ENCODE peak calls at places on chromosomes 2 and 18, in six cellular contexts. Q is right cardiac atrium, O is heart right ventricle, G is sigmoid colon, A is A549, P is uterus. R is an unnamed sample.

GRCh38 chr2:118686364-118686763 is 161.1 kb downstream of the EN1 start:
- DNase-seq in Q (no peak), O (no peak), G (no peak), A (no peak), P (no peak), R (no peak)

GRCh38 chr2:204015118-204015842 is 78.7 kb downstream of the ICOS start:
- DNase-seq in Q (no peak), O (no peak), G (no peak), A (no peak), P (no peak), R (no peak)

GRCh38 chr2:121501070-121501469 is 29.6 kb upstream of the RNU4ATAC start:
- DNase-seq in Q (no peak), O (no peak), G (no peak), A (no peak), P (no peak), R (no peak)

GRCh38 chr2:132267372-132267771 is 105.6 kb upstream of the ANKRD30BL start:
- DNase-seq in Q (no peak), O (no peak), G (no peak), A (no peak), P (no peak), R (no peak)

GRCh38 chr18:80175451-80176235 is 66.6 kb downstream of the ADNP2 start:
- DNase-seq in Q (no peak), O (no peak), G (no peak), A (no peak), P (no peak), R (no peak)

GRCh38 chr2:77520981-77521380 is 1.2 kb downstream of the LRRTM4 start:
- DNase-seq in Q (no peak), O (no peak), G (no peak), A (no peak), P (no peak), R (no peak)

GRCh38 chr2:1498176-1498575 is 84.9 kb downstream of the TPO start:
- DNase-seq in Q (no peak), O (no peak), G (peak; percentile 44), A (no peak), P (no peak), R (peak; percentile 34)

GRCh38 chr18:62720766-62721613 is 5.6 kb downstream of the PHLPP1 start:
- DNase-seq in Q (no peak), O (no peak), G (no peak), A (no peak), P (no peak), R (no peak)

GRCh38 chr2:24490674-24491625 is at the start of gene NCOA1:
- DNase-seq in Q (peak; percentile 93), O (peak; percentile 92), G (peak; percentile 95), A (peak; percentile 94), P (peak; percentile 91), R (peak; percentile 94)

GRCh38 chr2:170843656-170844055 is 27.0 kb downstream of the GAD1 start:
- DNase-seq in Q (no peak), O (no peak), G (no peak), A (no peak), P (no peak), R (no peak)

GRCh38 chr2:179842498-179843153 is 18.8 kb downstream of the ZNF385B start:
- DNase-seq in Q (no peak), O (no peak), G (no peak), A (peak; percentile 14), P (no peak), R (no peak)

GRCh38 chr18:3054785-3055184 is 41.8 kb upstream of the LPIN2 start:
- DNase-seq in Q (no peak), O (no peak), G (no peak), A (no peak), P (no peak), R (no peak)

GRCh38 chr2:98479959-98480524 is 35.4 kb downstream of the INPP4A start:
- DNase-seq in Q (peak; percentile 74), O (peak; percentile 76), G (peak; percentile 84), A (no peak), P (peak; percentile 39), R (peak; percentile 81)

GRCh38 chr2:119469661-119470297 is 38.1 kb downstream of the TMEM37 start:
- DNase-seq in Q (no peak), O (no peak), G (peak; percentile 17), A (no peak), P (no peak), R (no peak)

GRCh38 chr2:223306371-223306770 is 254.4 kb downstream of the KCNE4 start:
- DNase-seq in Q (no peak), O (no peak), G (no peak), A (peak; percentile 42), P (no peak), R (no peak)

GRCh38 chr2:180507028-180507427 is 473.4 kb upstream of the UBE2E3 start:
- DNase-seq in Q (no peak), O (no peak), G (no peak), A (no peak), P (no peak), R (no peak)

GRCh38 chr2:102050854-102051391 is 59.2 kb downstream of the IL1R2 start:
- DNase-seq in Q (peak; percentile 93), O (peak; percentile 83), G (peak; percentile 97), A (no peak), P (peak; percentile 89), R (peak; percentile 92)

GRCh38 chr2:167637726-167638125 is 609.7 kb downstream of the STK39 start:
- DNase-seq in Q (no peak), O (no peak), G (no peak), A (no peak), P (no peak), R (no peak)

GRCh38 chr2:108560895-108561530 is 26.7 kb downstream of the LIMS1 start:
- DNase-seq in Q (no peak), O (no peak), G (no peak), A (no peak), P (no peak), R (no peak)

GRCh38 chr2:108555572-108555971 is 21.3 kb downstream of the LIMS1 start:
- DNase-seq in Q (no peak), O (no peak), G (no peak), A (no peak), P (no peak), R (no peak)

GRCh38 chr2:108562274-108562673 is 28.0 kb downstream of the LIMS1 start:
- DNase-seq in Q (no peak), O (no peak), G (no peak), A (no peak), P (no peak), R (no peak)

GRCh38 chr2:108564510-108564909 is 30.2 kb downstream of the LIMS1 start:
- DNase-seq in Q (no peak), O (no peak), G (no peak), A (no peak), P (no peak), R (no peak)

GRCh38 chr2:108560241-108560811 is 26.1 kb downstream of the LIMS1 start:
- DNase-seq in Q (no peak), O (no peak), G (no peak), A (no peak), P (no peak), R (no peak)
- H3K27ac ChIP-seq in Q (peak overlapping the region; percentile 72), O (no peak overlapping the region), G (peak overlapping the region; percentile 1), A (no peak overlapping the region), P (no peak overlapping the region), R (no peak overlapping the region)

DNA sequence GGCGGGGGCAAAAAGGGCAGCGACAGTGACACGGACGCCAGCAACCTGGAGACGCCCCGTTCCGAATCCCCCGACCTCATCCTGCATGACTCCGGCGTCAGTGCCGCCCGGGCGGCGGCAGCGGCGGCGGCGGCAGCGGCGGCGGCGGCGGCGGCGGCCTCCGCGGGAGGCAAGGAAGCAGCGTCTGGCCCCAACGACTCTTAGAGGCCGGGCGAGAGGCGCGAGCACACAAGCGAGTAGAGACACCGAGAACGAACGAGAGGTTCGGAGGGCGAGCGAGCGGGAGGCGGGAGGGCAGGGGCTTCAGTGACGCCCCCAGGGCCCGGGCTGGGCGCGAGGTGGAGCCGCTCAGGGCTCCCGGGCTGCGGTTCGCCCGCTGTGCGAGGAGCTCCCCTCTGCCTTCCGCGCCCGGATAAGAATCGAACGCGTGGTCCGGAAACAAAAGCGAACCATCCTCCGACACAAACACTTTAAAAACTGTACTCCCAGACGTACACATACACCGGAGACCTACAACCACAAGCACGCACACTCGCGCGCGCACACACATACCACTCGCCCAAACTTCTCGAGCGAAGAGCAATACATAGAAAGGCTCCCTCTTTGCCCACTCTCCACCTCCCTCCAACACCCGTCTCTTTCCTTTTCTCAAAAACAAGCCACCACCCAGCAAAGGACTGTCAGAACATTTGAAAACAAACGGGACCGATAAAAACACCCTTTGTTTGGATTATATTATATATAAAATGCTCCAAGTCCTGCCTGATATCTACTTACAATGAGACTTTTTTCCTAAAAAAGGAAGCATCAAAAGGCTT is 2.8 kb downstream of the SP9 start:
- DNase-seq in Q (no peak), O (no peak), G (no peak), A (peak; percentile 73), P (no peak), R (peak; percentile 75)
- H3K4me3 ChIP-seq in Q (peak overlapping the region; percentile 5), O (no peak overlapping the region), G (peak overlapping the region; percentile 26), A (peak overlapping the region; percentile 64), P (no peak overlapping the region), R (no peak overlapping the region)

DNA sequence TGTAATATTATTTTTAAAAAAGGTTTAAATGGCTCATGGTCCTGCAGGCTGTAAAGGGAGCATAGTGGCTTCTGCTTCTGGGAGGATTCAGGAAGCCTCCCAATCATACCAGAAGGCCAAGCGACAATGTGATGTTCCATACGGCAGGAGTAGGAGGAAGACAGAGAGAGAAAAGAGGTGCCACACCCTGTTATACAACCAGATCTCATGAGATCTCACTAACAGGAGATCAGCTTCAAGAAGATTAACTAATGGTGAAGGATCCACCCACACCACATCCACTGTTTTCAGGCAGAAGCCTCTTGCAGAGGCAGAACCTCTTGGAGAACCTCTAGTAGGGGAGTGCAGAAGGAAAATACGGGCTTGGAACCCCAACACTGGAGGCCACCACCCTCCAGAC is 103.9 kb upstream of the TEKT4 start:
- DNase-seq in Q (no peak), O (no peak), G (no peak), A (no peak), P (no peak), R (no peak)
- H3K9me3 ChIP-seq in Q (no peaks in the 10 kb centered on the region), O (no peaks in the 10 kb centered on the region), G (no peaks in the 10 kb centered on the region), A (no peaks in the 10 kb centered on the region), P (no peaks in the 10 kb centered on the region), R (no peaks in the 10 kb centered on the region)

GRCh38 chr2:47195149-47195548 is 40.0 kb upstream of the STPG4 start:
- DNase-seq in Q (no peak), O (no peak), G (no peak), A (peak; percentile 53), P (no peak), R (no peak)
- H3K27ac ChIP-seq in Q (no peak overlapping the region), O (no peak overlapping the region), G (no peak overlapping the region), A (peak overlapping the region; percentile 94), P (no peak overlapping the region), R (no peak overlapping the region)

DNA sequence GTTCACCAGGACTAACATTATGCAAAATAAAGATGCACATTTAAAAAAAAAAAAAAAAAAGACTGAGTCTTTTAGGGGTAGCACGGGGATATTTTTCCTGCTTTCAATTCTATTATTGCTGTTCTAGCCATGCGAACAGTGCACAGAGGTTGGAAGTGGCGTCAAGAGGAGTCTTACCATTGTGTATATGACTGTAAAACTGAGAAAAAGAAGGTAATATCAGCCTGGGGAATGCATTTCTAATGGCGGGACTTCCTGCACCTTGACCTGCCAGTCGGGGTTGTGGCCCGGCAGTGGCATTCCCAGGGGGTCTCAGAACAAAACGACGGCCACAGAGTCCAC is 48.5 kb upstream of the ATP6V1B1 start:
- DNase-seq in Q (no peak), O (no peak), G (no peak), A (no peak), P (no peak), R (no peak)
- H3K4me3 ChIP-seq in Q (peak overlapping the region; percentile 47), O (peak overlapping the region; percentile 27), G (peak overlapping the region; percentile 42), A (peak overlapping the region; percentile 61), P (peak overlapping the region; percentile 10), R (no peak overlapping the region)

GRCh38 chr18:23269931-23270330 is 134.6 kb downstream of the CABLES1 start:
- DNase-seq in Q (no peak), O (no peak), G (no peak), A (no peak), P (no peak), R (no peak)
- H3K9me3 ChIP-seq in Q (no peaks in the 10 kb centered on the region), O (peaks cover 19% of the 10 kb centered on the region), G (no peaks in the 10 kb centered on the region), A (peaks cover 13% of the 10 kb centered on the region), P (no peaks in the 10 kb centered on the region), R (no peaks in the 10 kb centered on the region)